ENCODE peak calls at places on chromosomes 12 and 14, in ten cellular contexts. Y, H, L, U, O, T, K, Q, M and W are unnamed samples.

GRCh38 chr12:109594566-109595317 is 21.1 kb downstream of the MVK start:
- DNase-seq in H (no peak), K (no peak), O (no peak), L (no peak), U (no peak), Q (no peak), M (no peak), Y (no peak), T (no peak), W (no peak)

GRCh38 chr12:88570103-88570502 is 10.2 kb downstream of the KITLG start:
- DNase-seq in Q (no peak), U (no peak), H (no peak), O (no peak), M (no peak), K (no peak), L (peak), Y (no peak), T (no peak), W (no peak)

GRCh38 chr12:12784911-12785814 is at the start of gene APOLD1:
- DNase-seq in T (no peak), Q (no peak), K (no peak), Y (no peak), M (no peak), L (no peak), H (peak), O (peak), U (no peak), W (no peak)

GRCh38 chr14:42224053-42224888 is 617.6 kb downstream of the LRFN5 start:
- DNase-seq in H (peak), M (peak), O (peak), T (no peak), K (peak), L (peak), Q (peak), Y (peak), U (peak), W (no peak)

GRCh38 chr14:57091030-57091608 is 177.6 kb downstream of the EXOC5 start:
- DNase-seq in M (no peak), H (no peak), Y (no peak), L (no peak), K (no peak), U (no peak), T (no peak), O (no peak), Q (no peak), W (no peak)

GRCh38 chr14:52913271-52913670 is 37.6 kb downstream of the FERMT2 start:
- DNase-seq in M (no peak), L (no peak), Q (no peak), U (no peak), H (no peak), Y (no peak), O (no peak), T (no peak), K (no peak), W (no peak)

GRCh38 chr14:23009483-23009938 is 432 bp downstream of the C14orf93 start:
- DNase-seq in H (no peak), T (no peak), U (no peak), L (no peak), Y (no peak), M (no peak), K (no peak), Q (no peak), O (no peak), W (no peak)

GRCh38 chr14:35405304-35405996 is 901 bp upstream of the NFKBIA start:
- DNase-seq in T (no peak), U (no peak), O (peak), L (peak), K (no peak), M (no peak), Y (peak), H (no peak), Q (no peak), W (no peak)

GRCh38 chr12:124454735-124455134 is 112.7 kb downstream of the NCOR2 start:
- DNase-seq in U (no peak), L (peak), K (peak), Y (no peak), T (no peak), M (no peak), H (no peak), O (no peak), Q (peak), W (no peak)

GRCh38 chr12:121390856-121391255 is 9.1 kb upstream of the RNF34 start:
- DNase-seq in T (no peak), M (peak), H (no peak), Y (no peak), Q (no peak), L (peak), U (no peak), K (peak), O (no peak), W (no peak)

GRCh38 chr12:50537538-50537919 is 32.7 kb downstream of the DIP2B start:
- DNase-seq in U (peak), K (peak), Q (peak), O (no peak), T (no peak), M (peak), Y (no peak), L (peak), H (no peak), W (no peak)

GRCh38 chr14:72291908-72292688 is 359.9 kb downstream of the RGS6 start:
- DNase-seq in L (peak), Y (no peak), O (no peak), K (peak), M (peak), H (peak), U (peak), T (no peak), Q (peak), W (no peak)

GRCh38 chr14:72292689-72293024 is 360.4 kb downstream of the RGS6 start:
- DNase-seq in L (no peak), Y (no peak), U (no peak), H (no peak), Q (no peak), O (no peak), M (no peak), K (no peak), T (no peak), W (no peak)
- TF ChIP-seq CTCF in L (no peak), Y (no peak), U (no peak), H (peak), Q (no peak), O (peak), M (peak), K (peak), T (no peak), W (peak)

DNA sequence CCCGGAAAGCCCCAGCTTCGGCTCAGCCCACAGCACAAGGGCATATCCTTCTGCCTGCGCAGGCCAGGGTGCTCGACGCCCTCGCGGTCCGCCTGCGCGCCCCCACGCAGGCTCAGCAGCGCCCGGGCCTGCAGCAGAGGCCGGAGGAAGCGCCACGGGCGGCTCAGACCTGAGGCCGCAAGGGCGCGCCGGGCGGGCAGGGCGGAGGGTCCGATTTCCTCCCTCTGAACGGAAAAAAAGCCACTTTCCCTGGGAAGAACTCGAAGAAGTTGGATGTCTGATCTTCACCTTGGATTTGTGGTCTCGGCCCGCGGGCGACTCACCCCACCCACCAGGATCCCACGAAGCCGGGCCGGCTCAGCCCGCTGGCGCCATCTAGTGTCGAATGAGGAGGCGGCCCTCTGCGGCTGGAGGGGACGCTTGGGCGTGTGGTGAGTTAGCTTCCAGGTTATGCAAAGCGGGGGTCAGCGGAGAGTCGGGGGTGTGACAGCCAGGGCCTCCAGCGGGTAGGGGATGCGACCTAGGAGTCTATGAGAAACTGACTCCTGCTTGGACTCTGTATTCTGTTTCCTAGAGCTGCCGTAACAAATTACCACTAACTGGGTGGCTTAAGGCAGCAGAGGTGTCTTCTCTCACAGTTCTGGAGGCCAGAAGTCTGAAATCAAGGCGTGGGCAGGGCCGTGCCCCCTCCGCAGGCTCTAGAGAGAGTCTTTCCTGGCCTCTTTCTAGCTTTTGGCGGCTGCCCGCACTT is 40.0 kb upstream of the SRSF5 start:
- DNase-seq in T (peak), K (peak), M (peak), H (peak), Y (peak), Q (peak), L (peak), O (peak), U (peak), W (peak)
- TF ChIP-seq CTCF in T (peak), K (peak), M (peak), H (peak), Y (peak), Q (peak), L (peak), O (peak), U (peak), W (peak)

DNA sequence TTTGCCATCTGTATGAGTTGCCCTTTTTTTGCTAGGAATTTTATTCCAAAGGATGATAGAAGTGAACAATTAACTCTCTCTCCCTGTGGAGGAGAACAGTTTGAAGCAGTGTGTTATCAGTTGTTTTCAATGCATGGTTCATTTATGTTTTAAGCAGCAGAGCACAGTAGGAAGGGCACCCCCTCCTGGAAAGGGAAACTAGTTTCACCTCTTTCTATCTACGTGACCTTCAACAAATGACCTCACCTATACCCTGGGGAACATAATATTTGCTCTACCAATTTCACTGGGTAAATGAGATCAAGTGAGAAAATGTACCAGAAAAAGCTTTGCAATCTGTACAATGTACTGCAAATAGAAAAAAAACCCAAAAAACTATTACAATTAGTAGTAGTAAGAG is 5.4 kb upstream of the DCP1B start:
- DNase-seq in Y (no peak), U (no peak), T (no peak), Q (no peak), O (no peak), H (no peak), K (no peak), M (no peak), L (no peak), W (no peak)
- TF ChIP-seq CTCF in Y (no peak), U (no peak), T (no peak), Q (no peak), O (no peak), H (no peak), K (peak), M (no peak), L (no peak), W (no peak)

DNA sequence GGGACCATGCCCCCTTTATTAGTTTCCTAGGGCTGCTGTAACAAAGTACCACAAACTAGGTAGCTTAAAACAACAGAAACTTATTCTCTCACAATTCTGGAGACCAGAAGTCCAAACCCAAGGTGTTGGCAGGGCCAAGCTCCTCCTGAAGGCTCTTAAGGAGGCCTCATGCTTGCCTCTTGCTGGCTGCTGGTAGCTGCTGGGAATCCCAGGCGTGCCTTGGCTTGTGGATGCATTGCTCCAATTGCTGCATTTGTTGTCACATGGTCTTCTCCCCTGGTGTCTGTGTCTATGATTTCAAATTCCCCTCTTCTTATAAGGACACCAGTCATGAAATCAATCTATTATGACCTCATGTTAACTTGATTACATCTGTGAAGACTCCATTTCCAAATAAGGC is 11.2 kb downstream of the SLC17A8 start:
- DNase-seq in T (no peak), H (no peak), O (no peak), Q (no peak), Y (no peak), U (no peak), M (no peak), L (peak), K (no peak), W (no peak)
- TF ChIP-seq CTCF in T (no peak), H (no peak), O (no peak), Q (no peak), Y (no peak), U (no peak), M (no peak), L (no peak), K (no peak), W (no peak)